ENCODE peak calls at places on chromosomes 2 and 18, in six cellular contexts. One of them, this sample, is unnamed.
A peak's percentile ranks its signal among the peaks of the same experiment; 100 is the strongest.

GRCh38 chr18:44840053-44840826 is 159.6 kb downstream of the SETBP1 start:
- DNase-seq in stomach: no peak
- DNase-seq in prostate gland: peak; percentile 55
- DNase-seq in neural progenitor cell: no peak
- DNase-seq in ovary: peak; percentile 51
- DNase-seq in Peyer's patch: no peak
- DNase-seq in this sample: no peak

GRCh38 chr2:196295005-196295404 is 123.6 kb upstream of the STK17B start:
- DNase-seq in Peyer's patch: no peak
- DNase-seq in stomach: no peak
- DNase-seq in prostate gland: no peak
- DNase-seq in ovary: no peak
- DNase-seq in neural progenitor cell: no peak
- DNase-seq in this sample: no peak

GRCh38 chr2:128354161-128354560 is 35.5 kb upstream of the HS6ST1 start:
- DNase-seq in Peyer's patch: no peak
- DNase-seq in ovary: no peak
- DNase-seq in stomach: no peak
- DNase-seq in neural progenitor cell: no peak
- DNase-seq in prostate gland: no peak
- DNase-seq in this sample: no peak

GRCh38 chr2:47089083-47089464 is 66.0 kb downstream of the STPG4 start:
- DNase-seq in prostate gland: no peak
- DNase-seq in Peyer's patch: no peak
- DNase-seq in neural progenitor cell: no peak
- DNase-seq in stomach: no peak
- DNase-seq in ovary: no peak
- DNase-seq in this sample: no peak

GRCh38 chr18:80166725-80167124 is 57.7 kb downstream of the ADNP2 start:
- DNase-seq in neural progenitor cell: no peak
- DNase-seq in prostate gland: no peak
- DNase-seq in stomach: no peak
- DNase-seq in ovary: no peak
- DNase-seq in Peyer's patch: no peak
- DNase-seq in this sample: peak; percentile 2

GRCh38 chr18:12948055-12948804 is 419 bp downstream of the SEH1L start:
- DNase-seq in Peyer's patch: peak; percentile 95
- DNase-seq in stomach: peak; percentile 95
- DNase-seq in prostate gland: peak; percentile 88
- DNase-seq in ovary: peak; percentile 93
- DNase-seq in neural progenitor cell: peak; percentile 87
- DNase-seq in this sample: peak; percentile 96

GRCh38 chr2:170813611-170814550 is 2.8 kb upstream of the GAD1 start:
- DNase-seq in prostate gland: no peak
- DNase-seq in stomach: no peak
- DNase-seq in neural progenitor cell: peak; percentile 94
- DNase-seq in ovary: no peak
- DNase-seq in Peyer's patch: no peak
- DNase-seq in this sample: no peak

GRCh38 chr2:174939046-174939445 is 66.1 kb downstream of the CHN1 start:
- DNase-seq in neural progenitor cell: no peak
- DNase-seq in stomach: no peak
- DNase-seq in ovary: no peak
- DNase-seq in prostate gland: no peak
- DNase-seq in Peyer's patch: no peak
- DNase-seq in this sample: no peak

GRCh38 chr2:83323055-83323454 is 1136.0 kb downstream of the SUCLG1 start:
- DNase-seq in ovary: no peak
- DNase-seq in Peyer's patch: no peak
- DNase-seq in prostate gland: no peak
- DNase-seq in stomach: no peak
- DNase-seq in neural progenitor cell: no peak
- DNase-seq in this sample: no peak

GRCh38 chr2:162152147-162152546 is at the start of gene GCG:
- DNase-seq in Peyer's patch: no peak
- DNase-seq in prostate gland: no peak
- DNase-seq in stomach: no peak
- DNase-seq in neural progenitor cell: no peak
- DNase-seq in ovary: no peak
- DNase-seq in this sample: no peak

GRCh38 chr18:23194969-23195957 is 60.0 kb downstream of the CABLES1 start:
- DNase-seq in ovary: no peak
- DNase-seq in neural progenitor cell: no peak
- DNase-seq in prostate gland: no peak
- DNase-seq in stomach: no peak
- DNase-seq in Peyer's patch: no peak
- DNase-seq in this sample: no peak

GRCh38 chr18:36382151-36382550 is 84.6 kb downstream of the FHOD3 start:
- DNase-seq in Peyer's patch: no peak
- DNase-seq in stomach: no peak
- DNase-seq in neural progenitor cell: no peak
- DNase-seq in ovary: no peak
- DNase-seq in prostate gland: no peak
- DNase-seq in this sample: no peak

GRCh38 chr2:64636105-64636873 is 17.4 kb downstream of the SERTAD2 start:
- DNase-seq in Peyer's patch: peak; percentile 60
- DNase-seq in neural progenitor cell: no peak
- DNase-seq in ovary: no peak
- DNase-seq in prostate gland: no peak
- DNase-seq in stomach: no peak
- DNase-seq in this sample: no peak

GRCh38 chr2:203498161-203498560 is 36.9 kb downstream of the RAPH1 start:
- DNase-seq in neural progenitor cell: no peak
- DNase-seq in stomach: no peak
- DNase-seq in prostate gland: no peak
- DNase-seq in Peyer's patch: no peak
- DNase-seq in ovary: no peak
- DNase-seq in this sample: no peak

GRCh38 chr18:58224425-58224750 is 180.4 kb downstream of the NEDD4L start:
- DNase-seq in prostate gland: no peak
- DNase-seq in ovary: no peak
- DNase-seq in Peyer's patch: no peak
- DNase-seq in stomach: no peak
- DNase-seq in neural progenitor cell: no peak
- DNase-seq in this sample: no peak

GRCh38 chr18:58226476-58226875 is 182.4 kb downstream of the NEDD4L start:
- DNase-seq in prostate gland: no peak
- DNase-seq in stomach: peak; percentile 22
- DNase-seq in neural progenitor cell: no peak
- DNase-seq in ovary: no peak
- DNase-seq in Peyer's patch: no peak
- DNase-seq in this sample: no peak

GRCh38 chr18:58225101-58225500 is 181.1 kb downstream of the NEDD4L start:
- DNase-seq in stomach: no peak
- DNase-seq in neural progenitor cell: no peak
- DNase-seq in ovary: no peak
- DNase-seq in Peyer's patch: no peak
- DNase-seq in prostate gland: no peak
- DNase-seq in this sample: no peak

GRCh38 chr18:58222439-58223125 is 178.6 kb downstream of the NEDD4L start:
- DNase-seq in Peyer's patch: no peak
- DNase-seq in neural progenitor cell: no peak
- DNase-seq in ovary: no peak
- DNase-seq in stomach: no peak
- DNase-seq in prostate gland: no peak
- DNase-seq in this sample: no peak

DNA sequence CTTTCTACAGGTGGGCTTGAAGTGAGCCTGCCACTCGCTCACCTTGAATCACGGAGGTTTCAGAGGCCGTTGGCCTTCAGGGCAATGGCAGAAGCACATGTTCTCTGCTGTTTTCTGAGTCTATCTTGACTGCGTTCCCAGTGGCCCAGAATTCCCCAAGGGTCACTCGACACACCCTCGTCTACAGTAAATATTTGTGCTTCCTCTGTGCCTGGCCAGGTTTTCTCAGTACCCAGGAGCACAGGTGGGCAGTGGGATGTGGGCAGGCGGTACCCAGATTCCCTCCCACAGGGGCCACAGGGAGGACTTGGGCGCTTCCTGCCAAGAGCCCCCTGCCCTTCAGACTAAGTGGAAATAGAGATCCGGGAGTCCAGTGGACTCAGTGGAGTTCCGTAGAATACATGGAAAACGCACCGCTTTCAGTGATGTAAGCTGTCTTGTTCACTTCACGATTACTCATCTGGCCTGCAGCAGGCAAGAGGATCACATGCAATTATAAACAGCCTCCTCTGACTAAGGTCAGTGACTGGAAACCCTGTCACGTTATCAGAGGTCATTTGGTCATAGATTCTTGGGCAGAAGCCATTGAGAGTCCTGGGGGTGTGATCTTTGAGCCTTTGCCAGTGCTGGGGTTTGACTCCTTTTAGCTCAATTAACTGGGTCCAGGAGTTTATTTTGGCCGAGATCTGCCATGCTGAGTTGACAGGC is 179.8 kb downstream of the NEDD4L start:
- DNase-seq in prostate gland: peak; percentile 53
- DNase-seq in neural progenitor cell: no peak
- DNase-seq in Peyer's patch: no peak
- DNase-seq in stomach: peak; percentile 85
- DNase-seq in ovary: no peak
- DNase-seq in this sample: peak; percentile 66
- H3K4me1 ChIP-seq in prostate gland: peaks cover 16% of the 10 kb centered on the region
- H3K4me1 ChIP-seq in neural progenitor cell: peaks cover 33% of the 10 kb centered on the region
- H3K4me1 ChIP-seq in Peyer's patch: peaks cover 19% of the 10 kb centered on the region
- H3K4me1 ChIP-seq in stomach: peaks cover 28% of the 10 kb centered on the region
- H3K4me1 ChIP-seq in ovary: peaks cover 9% of the 10 kb centered on the region
- H3K4me1 ChIP-seq in this sample: no peaks in the 10 kb centered on the region

GRCh38 chr18:78494204-78494603 is 485.4 kb upstream of the SALL3 start:
- DNase-seq in ovary: no peak
- DNase-seq in stomach: no peak
- DNase-seq in prostate gland: no peak
- DNase-seq in neural progenitor cell: no peak
- DNase-seq in Peyer's patch: no peak
- DNase-seq in this sample: no peak
- H3K9me3 ChIP-seq in ovary: no peaks in the 10 kb centered on the region
- H3K9me3 ChIP-seq in stomach: peaks cover 10% of the 10 kb centered on the region
- H3K9me3 ChIP-seq in prostate gland: no peaks in the 10 kb centered on the region
- H3K9me3 ChIP-seq in neural progenitor cell: no peaks in the 10 kb centered on the region
- H3K9me3 ChIP-seq in Peyer's patch: no peaks in the 10 kb centered on the region
- H3K9me3 ChIP-seq in this sample: no peaks in the 10 kb centered on the region

DNA sequence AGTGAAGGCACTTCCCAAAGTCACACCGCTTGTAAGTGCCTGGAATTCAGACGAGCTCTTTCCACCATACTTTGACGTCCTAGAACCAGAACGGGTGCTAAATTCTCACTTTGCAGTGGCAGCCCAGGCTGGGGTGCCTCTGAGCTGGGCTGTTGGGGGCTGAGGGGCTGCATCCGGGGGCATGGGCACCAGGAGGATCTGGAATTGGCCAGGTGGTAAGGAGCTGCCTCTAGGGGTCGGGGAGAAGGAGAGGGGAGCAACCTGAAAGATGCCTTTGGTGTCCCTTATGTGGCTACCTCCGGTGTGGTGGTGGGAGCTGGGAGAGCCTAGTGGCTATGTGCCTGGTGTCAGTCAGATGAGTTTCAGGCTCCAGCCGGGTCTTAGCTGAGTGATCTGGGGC is 7.1 kb downstream of the ATOH8 start:
- DNase-seq in neural progenitor cell: no peak
- DNase-seq in ovary: no peak
- DNase-seq in Peyer's patch: no peak
- DNase-seq in stomach: no peak
- DNase-seq in prostate gland: no peak
- DNase-seq in this sample: no peak
- H3K4me1 ChIP-seq in neural progenitor cell: peaks cover 21% of the 10 kb centered on the region
- H3K4me1 ChIP-seq in ovary: peaks cover 28% of the 10 kb centered on the region
- H3K4me1 ChIP-seq in Peyer's patch: peaks cover 22% of the 10 kb centered on the region
- H3K4me1 ChIP-seq in stomach: peaks cover 57% of the 10 kb centered on the region
- H3K4me1 ChIP-seq in prostate gland: no peaks in the 10 kb centered on the region
- H3K4me1 ChIP-seq in this sample: no peaks in the 10 kb centered on the region

GRCh38 chr18:66635342-66635741 is 31.5 kb upstream of the CDH19 start:
- DNase-seq in prostate gland: no peak
- DNase-seq in Peyer's patch: no peak
- DNase-seq in neural progenitor cell: no peak
- DNase-seq in stomach: no peak
- DNase-seq in ovary: no peak
- DNase-seq in this sample: no peak

DNA sequence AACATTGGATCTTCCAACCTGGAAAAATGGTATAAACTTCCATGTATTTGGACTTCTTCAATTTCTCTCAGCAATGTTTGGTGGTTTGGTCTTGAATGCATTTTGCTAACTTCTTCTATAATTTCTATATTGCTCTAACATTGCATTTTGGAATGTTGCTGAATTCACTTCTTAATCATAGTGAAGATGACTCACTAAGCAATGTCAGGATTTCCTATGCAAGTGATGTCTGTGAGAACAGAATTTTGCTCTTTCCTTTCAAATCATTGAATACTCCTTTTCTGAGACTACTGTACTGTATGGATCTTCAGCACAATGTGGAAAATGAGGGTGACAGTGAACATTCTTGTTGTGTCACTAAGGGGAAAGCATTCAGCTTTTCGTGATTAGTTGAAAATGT is 28.9 kb upstream of the CDH19 start:
- DNase-seq in Peyer's patch: no peak
- DNase-seq in stomach: no peak
- DNase-seq in ovary: no peak
- DNase-seq in neural progenitor cell: no peak
- DNase-seq in prostate gland: no peak
- DNase-seq in this sample: no peak
- H3K9me3 ChIP-seq in Peyer's patch: no peaks in the 10 kb centered on the region
- H3K9me3 ChIP-seq in stomach: no peaks in the 10 kb centered on the region
- H3K9me3 ChIP-seq in ovary: no peaks in the 10 kb centered on the region
- H3K9me3 ChIP-seq in neural progenitor cell: no peaks in the 10 kb centered on the region
- H3K9me3 ChIP-seq in prostate gland: no peaks in the 10 kb centered on the region
- H3K9me3 ChIP-seq in this sample: no peaks in the 10 kb centered on the region

This sample was measured in transverse colon.